ENCODE peak calls at places on chromosomes 5 and 9, in nine cellular contexts. U is hepatocyte; R is heart right ventricle; I is brain microvascular endothelial cell; A is colonic mucosa; N is Panc1; E is H7; M is prostate gland; C is CD4-positive, alpha-beta memory T cell. X is an unnamed sample.
A peak's percentile ranks its signal among the peaks of the same experiment; 100 is the strongest.

GRCh38 chr9:124839612-124840299 is 13.5 kb upstream of the WDR38 start:
- DNase-seq in U (peak; percentile 23), R (no peak), I (no peak), A (no peak), N (no peak), E (peak; percentile 94), M (no peak), C (no peak), X (no peak)

GRCh38 chr9:99873531-99873930 is 32.9 kb upstream of the STX17 start:
- DNase-seq in U (no peak), R (no peak), I (peak; percentile 57), A (no peak), N (no peak), E (no peak), M (no peak), C (no peak), X (no peak)

GRCh38 chr9:86407022-86407421 is 52.8 kb upstream of the TUT7 start:
- DNase-seq in U (peak; percentile 87), R (no peak), I (peak; percentile 49), A (no peak), N (no peak), E (no peak), M (peak; percentile 63), C (no peak), X (no peak)

GRCh38 chr9:16364347-16364746 is 506.1 kb downstream of the BNC2 start:
- DNase-seq in U (no peak), R (peak; percentile 76), I (no peak), A (no peak), N (no peak), E (no peak), M (no peak), C (no peak), X (no peak)

GRCh38 chr5:150616024-150616470 is 24.4 kb upstream of the SYNPO start:
- DNase-seq in U (no peak), R (peak; percentile 87), I (no peak), A (peak; percentile 92), N (no peak), E (no peak), M (no peak), C (no peak), X (no peak)

GRCh38 chr9:33329117-33329563 is 38.8 kb downstream of the NFX1 start:
- DNase-seq in U (peak; percentile 75), R (peak; percentile 60), I (peak; percentile 85), A (peak; percentile 91), N (peak; percentile 98), E (no peak), M (peak; percentile 96), C (no peak), X (no peak)

GRCh38 chr9:127899200-127899943 is at the start of gene ST6GALNAC6:
- DNase-seq in U (peak; percentile 92), R (peak; percentile 72), I (no peak), A (peak; percentile 81), N (no peak), E (peak; percentile 97), M (no peak), C (peak; percentile 63), X (no peak)

GRCh38 chr9:80789831-80790230 is 899.5 kb downstream of the TLE1 start:
- DNase-seq in U (no peak), R (no peak), I (no peak), A (no peak), N (no peak), E (no peak), M (no peak), C (no peak), X (no peak)

GRCh38 chr5:6193315-6193714 is 185.0 kb downstream of the MED10 start:
- DNase-seq in U (peak; percentile 52), R (no peak), I (no peak), A (no peak), N (no peak), E (no peak), M (no peak), C (no peak), X (no peak)

GRCh38 chr9:4137234-4137633 is 162.6 kb downstream of the GLIS3 start:
- DNase-seq in U (peak; percentile 51), R (no peak), I (peak; percentile 92), A (no peak), N (peak; percentile 71), E (no peak), M (no peak), C (no peak), X (no peak)

GRCh38 chr5:157335534-157336422 is 69.9 kb downstream of the CYFIP2 start:
- DNase-seq in U (peak; percentile 48), R (no peak), I (no peak), A (no peak), N (no peak), E (no peak), M (peak; percentile 36), C (no peak), X (no peak)

GRCh38 chr5:123425444-123425843 is 2.2 kb upstream of the CEP120 start:
- DNase-seq in U (no peak), R (no peak), I (no peak), A (no peak), N (no peak), E (no peak), M (no peak), C (no peak), X (no peak)

GRCh38 chr5:56637321-56637920 is 177.9 kb upstream of the MAP3K1 start:
- DNase-seq in U (peak; percentile 41), R (no peak), I (peak; percentile 52), A (no peak), N (no peak), E (peak; percentile 16), M (no peak), C (no peak), X (no peak)

GRCh38 chr5:23412011-23412410 is 95.4 kb upstream of the PRDM9 start:
- DNase-seq in U (no peak), R (no peak), I (no peak), A (no peak), N (no peak), E (no peak), M (no peak), C (no peak), X (no peak)

GRCh38 chr5:131416729-131417128 is 152.9 kb downstream of the CDC42SE2 start:
- DNase-seq in U (no peak), R (no peak), I (no peak), A (no peak), N (no peak), E (no peak), M (no peak), C (no peak), X (no peak)

GRCh38 chr9:111036068-111036789 is 2.0 kb downstream of the LPAR1 start:
- DNase-seq in U (peak; percentile 69), R (peak; percentile 34), I (peak; percentile 21), A (peak; percentile 85), N (no peak), E (peak; percentile 59), M (peak; percentile 46), C (no peak), X (no peak)

GRCh38 chr9:14071484-14071883 is 242.5 kb downstream of the NFIB start:
- DNase-seq in U (no peak), R (no peak), I (no peak), A (no peak), N (no peak), E (no peak), M (no peak), C (no peak), X (no peak)

GRCh38 chr5:178785999-178786398 is 55.5 kb upstream of the ZNF354A start:
- DNase-seq in U (peak; percentile 35), R (no peak), I (peak; percentile 90), A (no peak), N (peak; percentile 75), E (no peak), M (no peak), C (no peak), X (no peak)

GRCh38 chr9:100477221-100477620 is 4.3 kb downstream of the TMEFF1 start:
- DNase-seq in U (no peak), R (no peak), I (no peak), A (no peak), N (no peak), E (no peak), M (no peak), C (no peak), X (no peak)

GRCh38 chr5:6825678-6826244 is 112.5 kb downstream of the TENT4A start:
- DNase-seq in U (no peak), R (no peak), I (no peak), A (no peak), N (no peak), E (no peak), M (no peak), C (no peak), X (no peak)

GRCh38 chr5:129664336-129664937 is 83.5 kb upstream of the MINAR2 start:
- DNase-seq in U (peak; percentile 54), R (peak; percentile 31), I (peak; percentile 71), A (peak; percentile 55), N (peak; percentile 35), E (peak; percentile 5), M (no peak), C (no peak), X (peak; percentile 39)

GRCh38 chr9:87464110-87464991 is 33.3 kb upstream of the DAPK1 start:
- DNase-seq in U (no peak), R (no peak), I (no peak), A (no peak), N (no peak), E (no peak), M (no peak), C (no peak), X (peak; percentile 79)

GRCh38 chr5:465591-466403 is 22.8 kb downstream of the EXOC3 start:
- DNase-seq in U (no peak), R (no peak), I (no peak), A (no peak), N (no peak), E (no peak), M (no peak), C (no peak), X (no peak)
- H3K36me3 ChIP-seq in U (peaks cover 4% of the 10 kb centered on the region), R (peaks cover 8% of the 10 kb centered on the region), I (peaks cover 33% of the 10 kb centered on the region), A (peaks cover 7% of the 10 kb centered on the region), N (peaks cover 5% of the 10 kb centered on the region), E (peaks cover 1% of the 10 kb centered on the region), M (no peaks in the 10 kb centered on the region), C (peaks cover 17% of the 10 kb centered on the region), X (peaks cover 14% of the 10 kb centered on the region)

GRCh38 chr9:137772281-137772873 is 105.2 kb upstream of the CACNA1B start:
- DNase-seq in U (no peak), R (no peak), I (no peak), A (no peak), N (no peak), E (peak; percentile 88), M (no peak), C (no peak), X (no peak)
- H3K36me3 ChIP-seq in U (no peaks in the 10 kb centered on the region), R (peaks cover 29% of the 10 kb centered on the region), I (peaks cover 11% of the 10 kb centered on the region), A (no peaks in the 10 kb centered on the region), N (peaks cover 3% of the 10 kb centered on the region), E (peaks cover 10% of the 10 kb centered on the region), M (peaks cover 5% of the 10 kb centered on the region), C (peaks cover 38% of the 10 kb centered on the region), X (peaks cover 48% of the 10 kb centered on the region)

GRCh38 chr5:91456928-91457571 is 73.9 kb upstream of the ARRDC3 start:
- DNase-seq in U (no peak), R (no peak), I (no peak), A (no peak), N (no peak), E (no peak), M (no peak), C (no peak), X (no peak)
- H3K36me3 ChIP-seq in U (no peaks in the 10 kb centered on the region), R (no peaks in the 10 kb centered on the region), I (no peaks in the 10 kb centered on the region), A (no peaks in the 10 kb centered on the region), N (no peaks in the 10 kb centered on the region), E (no peaks in the 10 kb centered on the region), M (no peaks in the 10 kb centered on the region), C (no peaks in the 10 kb centered on the region), X (no peaks in the 10 kb centered on the region)

DNA sequence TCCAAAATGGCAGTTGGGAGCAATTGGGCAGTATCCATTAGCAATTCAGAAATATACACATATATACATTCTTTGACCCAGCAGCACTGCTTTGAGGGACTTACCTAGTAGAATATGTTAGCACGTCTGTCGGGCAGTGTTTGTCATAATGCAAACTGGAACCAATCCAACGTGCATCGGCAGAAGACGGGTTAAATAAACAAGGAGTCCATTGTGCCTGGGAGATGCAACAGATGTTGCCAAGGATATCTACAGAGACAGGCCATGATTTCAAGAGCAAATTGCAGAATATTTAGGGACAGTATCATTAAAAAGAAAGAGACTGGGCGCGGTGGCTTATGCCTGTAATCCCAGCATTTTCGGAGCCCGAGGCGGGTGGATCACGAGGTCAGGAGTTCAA is 107.0 kb downstream of the COL5A1 start:
- DNase-seq in U (no peak), R (no peak), I (no peak), A (no peak), N (no peak), E (no peak), M (no peak), C (no peak), X (no peak)
- H3K36me3 ChIP-seq in U (no peaks in the 10 kb centered on the region), R (no peaks in the 10 kb centered on the region), I (peaks cover 89% of the 10 kb centered on the region), A (no peaks in the 10 kb centered on the region), N (no peaks in the 10 kb centered on the region), E (peaks cover 10% of the 10 kb centered on the region), M (no peaks in the 10 kb centered on the region), C (no peaks in the 10 kb centered on the region), X (peaks cover 35% of the 10 kb centered on the region)